ENCODE peak calls at places on chromosomes 13 and 19, in ten cellular contexts. L is Ammon's horn; X is GM12892; Q is T-cell; W is RPMI8226; A is H9; K is NCI-H526 treated with DMSO at 0.1 percent for 48 hours; O is activated effector memory CD4-positive, alpha-beta T cell treated with anti-CD3 and anti-CD28 coated beads, Interleukin-2, amount 50 U/mL, for 16 hours; M is nephron progenitor cell; E is foreskin keratinocyte. H is an unnamed sample.

GRCh38 chr19:10503002-10503789 is at the start of gene KEAP1:
- DNase-seq in A (peak; percentile 55), M (peak; percentile 55), W (peak; percentile 67), E (peak; percentile 32), O (peak; percentile 82), X (no peak), K (no peak), L (no peak), Q (no peak), H (peak; percentile 84)

GRCh38 chr13:51267581-51267980 is 45.4 kb downstream of the FAM124A start:
- DNase-seq in K (no peak), Q (no peak), M (no peak), X (no peak), W (no peak), L (no peak), O (no peak), E (no peak), A (peak; percentile 27), H (no peak)

GRCh38 chr19:4537953-4538600 is 1.8 kb downstream of the LRG1 start:
- DNase-seq in L (no peak), W (peak; percentile 48), X (no peak), K (no peak), A (peak; percentile 64), E (no peak), O (no peak), Q (no peak), M (no peak), H (no peak)

GRCh38 chr13:109836629-109837607 is 50.5 kb upstream of the IRS2 start:
- DNase-seq in W (no peak), L (no peak), A (no peak), E (no peak), M (peak; percentile 22), Q (no peak), K (peak; percentile 91), O (no peak), X (no peak), H (no peak)

GRCh38 chr19:3356805-3357204 is 9.6 kb upstream of the NFIC start:
- DNase-seq in M (no peak), W (no peak), O (no peak), Q (no peak), K (no peak), A (no peak), E (no peak), L (no peak), X (no peak), H (no peak)

GRCh38 chr19:18995804-18996241 is 37.5 kb downstream of the SUGP2 start:
- DNase-seq in E (peak; percentile 41), X (peak; percentile 52), Q (peak; percentile 14), O (no peak), K (peak; percentile 1), A (peak; percentile 88), W (peak; percentile 60), L (peak; percentile 89), M (peak; percentile 45), H (peak; percentile 70)

GRCh38 chr13:109396266-109396665 is 390.1 kb downstream of the IRS2 start:
- DNase-seq in Q (no peak), M (no peak), L (no peak), W (no peak), E (no peak), K (no peak), O (no peak), A (no peak), X (no peak), H (no peak)

GRCh38 chr19:48873476-48874308 is 1.5 kb downstream of the PPP1R15A start:
- DNase-seq in E (no peak), X (no peak), Q (no peak), A (no peak), O (no peak), K (no peak), W (no peak), L (no peak), M (no peak), H (no peak)

GRCh38 chr19:3094638-3095374 is 644 bp downstream of the GNA11 start:
- DNase-seq in E (no peak), X (no peak), O (peak; percentile 67), W (peak; percentile 67), M (peak; percentile 46), Q (peak; percentile 30), K (no peak), L (no peak), A (no peak), H (no peak)

GRCh38 chr19:17775245-17775927 is 19.6 kb upstream of the B3GNT3 start:
- DNase-seq in L (no peak), M (peak; percentile 86), E (no peak), W (peak; percentile 43), A (peak; percentile 78), X (no peak), O (peak; percentile 77), Q (no peak), K (no peak), H (peak; percentile 76)

GRCh38 chr13:40615619-40616018 is 50.8 kb downstream of the FOXO1 start:
- DNase-seq in M (no peak), K (no peak), L (no peak), O (no peak), E (no peak), X (no peak), Q (no peak), W (no peak), A (no peak), H (no peak)

GRCh38 chr13:45401306-45401705 is 16.9 kb downstream of the SLC25A30 start:
- DNase-seq in K (no peak), Q (no peak), E (no peak), M (no peak), W (no peak), L (no peak), A (no peak), O (no peak), X (no peak), H (no peak)

GRCh38 chr13:32214073-32214472 is 101.1 kb downstream of the ZAR1L start:
- DNase-seq in Q (no peak), W (no peak), X (no peak), O (no peak), K (no peak), A (no peak), M (no peak), L (no peak), E (no peak), H (no peak)

GRCh38 chr13:78610381-78610883 is 7.1 kb upstream of the POU4F1 start:
- DNase-seq in Q (no peak), O (no peak), W (no peak), E (no peak), M (no peak), L (no peak), K (peak; percentile 41), X (no peak), A (no peak), H (no peak)

GRCh38 chr19:40585677-40586422 is 9.2 kb downstream of the SHKBP1 start:
- DNase-seq in K (no peak), E (peak; percentile 72), O (no peak), X (no peak), A (no peak), W (no peak), Q (no peak), L (no peak), M (no peak), H (no peak)

GRCh38 chr19:961866-962620 is 22.1 kb upstream of the WDR18 start:
- DNase-seq in K (no peak), W (no peak), Q (no peak), O (no peak), X (no peak), L (no peak), A (no peak), E (no peak), M (no peak), H (no peak)

GRCh38 chr13:33730147-33730546 is 87.8 kb upstream of the RFC3 start:
- DNase-seq in W (no peak), K (no peak), O (no peak), L (peak; percentile 51), X (no peak), E (no peak), A (no peak), Q (no peak), M (no peak), H (no peak)

GRCh38 chr19:38386300-38386967 is 1.4 kb downstream of the GGN start:
- DNase-seq in A (no peak), M (no peak), E (no peak), Q (no peak), K (no peak), X (no peak), W (no peak), L (no peak), O (no peak), H (no peak)

GRCh38 chr13:95298971-95299627 is 2.2 kb downstream of the ABCC4 start:
- DNase-seq in M (no peak), Q (no peak), W (no peak), A (no peak), E (peak; percentile 70), X (no peak), O (no peak), L (no peak), K (no peak), H (no peak)

GRCh38 chr13:110582421-110582954 is 21.0 kb upstream of the RAB20 start:
- DNase-seq in A (no peak), L (no peak), O (peak; percentile 37), W (no peak), E (no peak), Q (no peak), X (no peak), M (no peak), K (no peak), H (no peak)

GRCh38 chr19:362683-363082 is 18.1 kb upstream of the MIER2 start:
- DNase-seq in E (no peak), A (no peak), L (no peak), M (no peak), K (no peak), O (peak; percentile 37), W (no peak), Q (no peak), X (no peak), H (no peak)

GRCh38 chr13:44575741-44576395 is at the start of gene TSC22D1:
- DNase-seq in A (peak; percentile 33), E (peak; percentile 42), X (peak; percentile 23), W (peak; percentile 25), L (peak; percentile 64), M (peak; percentile 57), O (peak; percentile 87), Q (peak; percentile 69), K (peak; percentile 79), H (peak; percentile 54)

GRCh38 chr13:39448831-39449230 is 154.2 kb downstream of the LHFPL6 start:
- DNase-seq in Q (no peak), L (peak; percentile 61), X (no peak), M (no peak), W (no peak), E (no peak), O (no peak), K (no peak), A (no peak), H (no peak)

GRCh38 chr13:46491641-46492040 is 61.3 kb upstream of the LRCH1 start:
- DNase-seq in O (no peak), K (no peak), L (no peak), X (no peak), W (no peak), Q (no peak), A (no peak), E (no peak), M (no peak), H (no peak)

GRCh38 chr19:12872941-12873890 is 8.0 kb downstream of the DNASE2 start:
- DNase-seq in Q (peak; percentile 70), W (peak; percentile 53), L (no peak), A (peak; percentile 84), M (peak; percentile 41), K (no peak), X (no peak), E (peak; percentile 58), O (peak; percentile 78), H (peak; percentile 83)

GRCh38 chr13:104314926-104315535 is 1248.8 kb upstream of the SLC10A2 start:
- DNase-seq in O (no peak), E (peak; percentile 67), L (no peak), A (no peak), M (no peak), K (no peak), W (no peak), X (no peak), Q (no peak), H (no peak)